ENCODE peak calls at places on chromosome 9, in five cellular contexts. J, E, P, T and K are unnamed samples.

GRCh38 chr9:129596541-129597328 is 24.2 kb downstream of the C9orf50 start:
- DNase-seq in J (peak; percentile 73), E (no peak), T (peak; percentile 84), P (peak; percentile 87), K (peak; percentile 76)

GRCh38 chr9:38060688-38061087 is 8.3 kb downstream of the SHB start:
- DNase-seq in J (no peak), P (no peak), E (no peak), T (no peak), K (no peak)

GRCh38 chr9:69874301-69875060 is 53.9 kb downstream of the CFAP95 start:
- DNase-seq in E (no peak), P (no peak), T (no peak), J (no peak), K (no peak)

GRCh38 chr9:128863647-128864046 is 18.1 kb downstream of the KYAT1 start:
- DNase-seq in E (peak; percentile 87), P (peak; percentile 94), J (peak; percentile 36), T (peak; percentile 62), K (peak; percentile 65)

GRCh38 chr9:130207241-130207992 is 35.2 kb downstream of the NCS1 start:
- DNase-seq in T (no peak), E (no peak), P (no peak), J (no peak), K (no peak)

GRCh38 chr9:116073826-116074225 is 79.8 kb upstream of the PAPPA start:
- DNase-seq in P (no peak), J (peak; percentile 67), T (no peak), E (no peak), K (no peak)

GRCh38 chr9:31824860-31825259 is 559.6 kb upstream of the ACO1 start:
- DNase-seq in T (no peak), E (no peak), P (no peak), J (no peak), K (no peak)

GRCh38 chr9:130213898-130214761 is 41.9 kb downstream of the NCS1 start:
- DNase-seq in J (peak; percentile 31), E (no peak), P (peak; percentile 90), T (peak; percentile 76), K (peak; percentile 49)

GRCh38 chr9:38301376-38302106 is 91.0 kb upstream of the ALDH1B1 start:
- DNase-seq in P (no peak), T (no peak), J (no peak), E (no peak), K (no peak)

GRCh38 chr9:134058716-134059115 is 9.1 kb downstream of the BRD3 start:
- DNase-seq in P (peak; percentile 18), E (no peak), T (no peak), J (peak; percentile 9), K (no peak)

DNA sequence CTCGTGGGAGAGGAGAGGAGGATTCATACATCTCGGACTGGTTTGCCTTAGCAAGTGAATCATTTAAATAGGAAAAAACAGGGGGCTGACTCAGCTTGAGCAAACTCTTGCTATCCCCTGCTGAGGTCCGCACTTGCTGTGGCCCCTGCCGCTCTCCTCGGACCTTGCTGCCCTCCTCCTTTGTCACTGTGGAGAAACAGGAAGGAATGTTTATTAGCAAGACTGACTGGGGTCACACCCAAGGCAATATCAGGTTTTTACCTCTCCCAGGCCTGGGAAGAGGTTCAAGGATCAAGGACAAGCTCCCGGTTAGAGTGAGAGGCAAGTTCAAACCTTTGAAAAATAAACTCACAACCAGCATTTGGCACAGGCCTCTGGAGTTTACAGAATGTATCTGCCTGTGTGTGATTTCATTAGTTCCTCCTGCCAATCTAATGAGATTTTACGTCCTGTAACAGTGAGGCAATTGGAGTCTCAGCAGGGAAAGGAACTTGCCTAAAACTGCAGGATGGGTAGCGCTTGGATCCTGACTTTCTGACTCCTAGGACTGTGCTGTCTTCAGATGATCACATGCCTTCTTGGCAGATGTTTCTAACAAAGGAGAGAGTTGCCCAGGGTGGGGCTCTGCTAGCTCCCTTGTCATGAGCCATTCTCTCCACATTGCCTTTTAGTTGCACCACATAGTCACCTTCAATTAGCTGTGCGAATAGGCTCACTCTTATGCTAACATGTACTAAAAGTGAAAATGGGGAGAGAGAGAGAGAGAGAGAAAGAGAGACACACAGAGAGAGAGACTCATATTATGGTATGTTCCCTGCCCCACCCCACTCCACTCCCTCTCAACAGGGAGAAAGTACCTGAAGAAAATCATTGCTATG is 108.6 kb upstream of the CDKN2B start:
- DNase-seq in E (no peak), P (peak; percentile 55), J (peak; percentile 83), T (peak; percentile 66), K (no peak)
- H2BK5ac ChIP-seq in E (no peak overlapping the region), P (no peak overlapping the region), J (peak overlapping the region; percentile 71), T (peak overlapping the region; percentile 0), K (no peak overlapping the region)

GRCh38 chr9:109781086-109781485 is 1.1 kb downstream of the PALM2AKAP2 start:
- DNase-seq in P (no peak), T (no peak), J (no peak), E (no peak), K (no peak)

GRCh38 chr9:109781541-109782197 is 1.7 kb downstream of the PALM2AKAP2 start:
- DNase-seq in T (peak; percentile 48), J (peak; percentile 55), P (no peak), E (no peak), K (no peak)

GRCh38 chr9:109779711-109780452 is at the start of gene PALM2AKAP2:
- DNase-seq in P (peak; percentile 68), T (peak; percentile 79), J (peak; percentile 68), E (no peak), K (peak; percentile 74)

GRCh38 chr9:109776391-109776790 is 3.6 kb upstream of the PALM2AKAP2 start:
- DNase-seq in P (no peak), T (no peak), J (no peak), E (no peak), K (no peak)

GRCh38 chr9:109780453-109781033 is 545 bp downstream of the PALM2AKAP2 start:
- DNase-seq in J (no peak), P (no peak), E (no peak), T (peak; percentile 63), K (peak; percentile 31)
- H2BK5ac ChIP-seq in J (peak overlapping the region; percentile 83), P (no peak overlapping the region), E (no peak overlapping the region), T (no peak overlapping the region), K (no peak overlapping the region)

GRCh38 chr9:8719833-8720486 is 920.4 kb upstream of the DMAC1 start:
- DNase-seq in P (no peak), T (no peak), J (no peak), E (no peak), K (no peak)

GRCh38 chr9:8713149-8713856 is 913.7 kb upstream of the DMAC1 start:
- DNase-seq in E (no peak), J (no peak), T (no peak), P (no peak), K (no peak)

GRCh38 chr9:8715792-8716191 is 916.2 kb upstream of the DMAC1 start:
- DNase-seq in T (no peak), J (no peak), P (no peak), E (no peak), K (no peak)

GRCh38 chr9:8717146-8717545 is 917.6 kb upstream of the DMAC1 start:
- DNase-seq in E (no peak), P (no peak), J (no peak), T (peak; percentile 35), K (no peak)

GRCh38 chr9:8718121-8718725 is 918.6 kb upstream of the DMAC1 start:
- DNase-seq in P (no peak), T (peak; percentile 83), E (no peak), J (peak; percentile 65), K (no peak)
- H2BK5ac ChIP-seq in P (no peak overlapping the region), T (no peak overlapping the region), E (no peak overlapping the region), J (no peak overlapping the region), K (no peak overlapping the region)

GRCh38 chr9:21994526-21994995 is at the start of gene CDKN2B-AS1:
- DNase-seq in T (peak; percentile 89), E (no peak), P (peak; percentile 62), J (peak; percentile 76), K (no peak)
- H2BK5ac ChIP-seq in T (peak within 1 kb of the TSS; percentile 89), E (peak within 1 kb of the TSS; percentile 35), P (no peak within 1 kb of the TSS), J (peak within 1 kb of the TSS; percentile 79), K (peak within 1 kb of the TSS; percentile 3)

GRCh38 chr9:127858041-127858512 is 3.6 kb upstream of the ENG start:
- DNase-seq in J (no peak), T (no peak), E (no peak), P (no peak), K (no peak)
- H2BK5ac ChIP-seq in J (no peak overlapping the region), T (no peak overlapping the region), E (no peak overlapping the region), P (no peak overlapping the region), K (no peak overlapping the region)

DNA sequence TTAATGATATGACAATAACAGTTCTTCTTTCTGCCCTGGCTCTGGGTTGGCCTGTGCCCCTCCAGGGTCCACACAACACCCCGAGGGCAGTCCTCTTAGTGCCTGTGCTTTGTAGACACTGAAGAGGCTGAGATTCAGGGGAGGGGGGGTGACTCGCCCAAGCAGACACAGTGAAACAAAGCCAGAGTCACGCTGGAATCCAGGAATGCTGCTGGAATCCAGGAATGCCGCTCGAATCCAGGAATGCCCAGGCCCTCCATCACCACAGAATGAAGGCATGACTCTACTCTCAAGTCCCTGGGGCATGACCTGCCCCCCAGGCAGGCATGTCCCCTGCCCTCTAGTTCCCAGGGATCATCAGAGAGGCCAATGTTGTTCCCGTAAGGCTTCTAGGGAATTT is 73.1 kb downstream of the LRSAM1 start:
- DNase-seq in T (peak; percentile 73), P (peak; percentile 61), E (no peak), J (peak; percentile 56), K (peak; percentile 50)
- H2BK5ac ChIP-seq in T (peak overlapping the region; percentile 48), P (no peak overlapping the region), E (no peak overlapping the region), J (peak overlapping the region; percentile 78), K (no peak overlapping the region)

GRCh38 chr9:114171500-114171899 is 16.2 kb downstream of the COL27A1 start:
- DNase-seq in J (no peak), P (no peak), E (no peak), T (no peak), K (no peak)

GRCh38 chr9:114168281-114169028 is 13.1 kb downstream of the COL27A1 start:
- DNase-seq in T (no peak), P (no peak), E (no peak), J (no peak), K (no peak)

GRCh38 chr9:114169029-114169939 is 13.9 kb downstream of the COL27A1 start:
- DNase-seq in P (no peak), E (no peak), T (no peak), J (peak; percentile 83), K (no peak)

GRCh38 chr9:114170792-114171461 is 15.6 kb downstream of the COL27A1 start:
- DNase-seq in E (no peak), T (no peak), P (no peak), J (no peak), K (no peak)

DNA sequence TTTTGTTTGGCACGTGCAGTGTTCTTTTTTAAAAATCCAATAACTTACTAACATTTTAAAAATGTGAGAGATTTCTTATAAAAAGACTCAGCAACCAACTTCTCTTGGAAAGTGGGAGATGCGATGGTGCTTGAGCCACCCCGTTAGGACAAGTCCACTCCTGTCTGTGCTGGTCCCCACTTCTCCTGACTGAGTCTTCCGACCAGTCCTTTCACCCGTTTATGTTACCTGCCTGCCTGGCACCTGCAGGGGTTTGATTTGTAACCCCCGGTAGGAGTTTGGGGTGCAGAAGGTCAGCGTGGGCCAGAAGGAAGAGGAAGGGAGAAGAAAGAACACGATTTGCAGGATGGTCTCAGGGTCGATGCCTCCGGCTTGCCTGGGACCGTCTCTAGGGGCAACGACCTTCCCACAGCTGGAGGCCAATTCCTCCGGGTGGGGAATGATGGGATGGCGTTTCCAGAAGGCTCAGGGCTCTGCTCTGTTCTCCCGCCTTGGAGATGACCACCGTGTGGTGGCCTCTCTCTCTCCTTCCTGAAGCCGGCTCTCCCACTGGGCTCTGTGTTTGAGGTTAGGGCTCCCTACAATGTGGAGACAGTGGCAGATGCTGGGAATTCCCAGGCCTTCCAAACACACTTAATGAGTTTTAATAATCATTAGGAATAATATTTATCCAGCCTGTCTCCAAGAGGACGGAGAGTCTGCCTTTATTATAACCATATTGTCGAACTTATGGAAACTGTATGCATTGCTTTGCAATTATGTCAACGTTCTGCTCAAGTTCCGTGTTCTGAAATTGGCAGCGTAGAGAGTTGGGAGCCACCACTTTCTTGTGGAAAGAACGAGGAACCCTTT is 14.8 kb downstream of the COL27A1 start:
- DNase-seq in E (no peak), P (no peak), T (no peak), J (no peak), K (no peak)
- H2BK5ac ChIP-seq in E (no peak overlapping the region), P (no peak overlapping the region), T (no peak overlapping the region), J (no peak overlapping the region), K (no peak overlapping the region)